ENCODE peak calls at places on chromosomes 2 and 18, in four cellular contexts. One of them, this sample, is unnamed.

GRCh38 chr2:62475172-62476011 is 30.6 kb downstream of the TMEM17 start:
- DNase-seq in spleen: peak
- DNase-seq in lower lobe of right lung: peak
- DNase-seq in endothelial cell of umbilical vein: peak
- DNase-seq in this sample: peak

GRCh38 chr2:169509230-169509917 is at the start of gene KLHL41:
- DNase-seq in spleen: no peak
- DNase-seq in lower lobe of right lung: no peak
- DNase-seq in endothelial cell of umbilical vein: peak
- DNase-seq in this sample: no peak

GRCh38 chr2:120683701-120684100 is 52.0 kb upstream of the GLI2 start:
- DNase-seq in spleen: peak
- DNase-seq in lower lobe of right lung: no peak
- DNase-seq in endothelial cell of umbilical vein: no peak
- DNase-seq in this sample: no peak

GRCh38 chr18:55356815-55357214 is 231.2 kb downstream of the TCF4 start:
- DNase-seq in lower lobe of right lung: no peak
- DNase-seq in endothelial cell of umbilical vein: no peak
- DNase-seq in spleen: no peak
- DNase-seq in this sample: no peak

GRCh38 chr18:32730620-32731021 is 42.2 kb downstream of the KLHL14 start:
- DNase-seq in spleen: no peak
- DNase-seq in endothelial cell of umbilical vein: peak
- DNase-seq in lower lobe of right lung: no peak
- DNase-seq in this sample: no peak

GRCh38 chr2:107324166-107324565 is 438.2 kb upstream of the ST6GAL2 start:
- DNase-seq in lower lobe of right lung: no peak
- DNase-seq in spleen: no peak
- DNase-seq in endothelial cell of umbilical vein: no peak
- DNase-seq in this sample: no peak

GRCh38 chr2:11307764-11308415 is 36.5 kb downstream of the ROCK2 start:
- DNase-seq in lower lobe of right lung: no peak
- DNase-seq in endothelial cell of umbilical vein: no peak
- DNase-seq in spleen: no peak
- DNase-seq in this sample: no peak

GRCh38 chr2:28989973-28990372 is 8.9 kb downstream of the TOGARAM2 start:
- DNase-seq in lower lobe of right lung: no peak
- DNase-seq in endothelial cell of umbilical vein: no peak
- DNase-seq in spleen: no peak
- DNase-seq in this sample: no peak

GRCh38 chr2:61967262-61967661 is 61.8 kb downstream of the COMMD1 start:
- DNase-seq in lower lobe of right lung: no peak
- DNase-seq in spleen: no peak
- DNase-seq in endothelial cell of umbilical vein: no peak
- DNase-seq in this sample: no peak

GRCh38 chr2:96550787-96551604 is 14.4 kb downstream of the ARID5A start:
- DNase-seq in spleen: no peak
- DNase-seq in endothelial cell of umbilical vein: no peak
- DNase-seq in lower lobe of right lung: no peak
- DNase-seq in this sample: no peak

GRCh38 chr2:127526940-127527804 is 883 bp upstream of the IWS1 start:
- DNase-seq in endothelial cell of umbilical vein: no peak
- DNase-seq in lower lobe of right lung: no peak
- DNase-seq in spleen: no peak
- DNase-seq in this sample: peak

GRCh38 chr2:167940361-167940744 is 307.0 kb downstream of the STK39 start:
- DNase-seq in spleen: no peak
- DNase-seq in endothelial cell of umbilical vein: no peak
- DNase-seq in lower lobe of right lung: no peak
- DNase-seq in this sample: no peak

GRCh38 chr2:219465659-219466561 is 31.3 kb downstream of the SPEG start:
- DNase-seq in endothelial cell of umbilical vein: no peak
- DNase-seq in lower lobe of right lung: no peak
- DNase-seq in spleen: no peak
- DNase-seq in this sample: no peak

GRCh38 chr2:26942543-26943295 is 27.7 kb upstream of the MAPRE3 start:
- DNase-seq in spleen: peak
- DNase-seq in lower lobe of right lung: peak
- DNase-seq in endothelial cell of umbilical vein: peak
- DNase-seq in this sample: peak

DNA sequence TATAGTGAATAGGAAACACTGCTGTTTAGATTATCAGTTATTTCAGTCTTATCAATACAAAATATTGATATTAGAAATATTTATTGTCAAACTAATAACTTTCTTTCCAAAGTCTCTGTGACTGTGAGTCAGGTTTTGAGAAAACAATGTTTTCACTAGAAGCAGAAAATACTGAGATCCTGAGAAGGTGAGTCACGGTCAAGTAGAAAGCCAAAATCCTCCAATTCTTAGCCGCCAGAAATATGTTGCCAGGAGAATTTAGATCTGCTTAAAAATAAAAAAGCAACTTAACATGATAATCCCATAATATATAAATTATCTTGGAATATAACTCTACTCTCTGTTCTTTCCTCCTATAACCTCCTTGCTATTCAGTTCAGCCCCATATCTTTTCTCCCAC is 181.9 kb upstream of the NRXN1 start:
- DNase-seq in spleen: no peak
- DNase-seq in endothelial cell of umbilical vein: no peak
- DNase-seq in lower lobe of right lung: no peak
- DNase-seq in this sample: no peak
- H3K27ac ChIP-seq in spleen: no peak
- H3K27ac ChIP-seq in endothelial cell of umbilical vein: no peak
- H3K27ac ChIP-seq in lower lobe of right lung: no peak
- H3K27ac ChIP-seq in this sample: no peak

DNA sequence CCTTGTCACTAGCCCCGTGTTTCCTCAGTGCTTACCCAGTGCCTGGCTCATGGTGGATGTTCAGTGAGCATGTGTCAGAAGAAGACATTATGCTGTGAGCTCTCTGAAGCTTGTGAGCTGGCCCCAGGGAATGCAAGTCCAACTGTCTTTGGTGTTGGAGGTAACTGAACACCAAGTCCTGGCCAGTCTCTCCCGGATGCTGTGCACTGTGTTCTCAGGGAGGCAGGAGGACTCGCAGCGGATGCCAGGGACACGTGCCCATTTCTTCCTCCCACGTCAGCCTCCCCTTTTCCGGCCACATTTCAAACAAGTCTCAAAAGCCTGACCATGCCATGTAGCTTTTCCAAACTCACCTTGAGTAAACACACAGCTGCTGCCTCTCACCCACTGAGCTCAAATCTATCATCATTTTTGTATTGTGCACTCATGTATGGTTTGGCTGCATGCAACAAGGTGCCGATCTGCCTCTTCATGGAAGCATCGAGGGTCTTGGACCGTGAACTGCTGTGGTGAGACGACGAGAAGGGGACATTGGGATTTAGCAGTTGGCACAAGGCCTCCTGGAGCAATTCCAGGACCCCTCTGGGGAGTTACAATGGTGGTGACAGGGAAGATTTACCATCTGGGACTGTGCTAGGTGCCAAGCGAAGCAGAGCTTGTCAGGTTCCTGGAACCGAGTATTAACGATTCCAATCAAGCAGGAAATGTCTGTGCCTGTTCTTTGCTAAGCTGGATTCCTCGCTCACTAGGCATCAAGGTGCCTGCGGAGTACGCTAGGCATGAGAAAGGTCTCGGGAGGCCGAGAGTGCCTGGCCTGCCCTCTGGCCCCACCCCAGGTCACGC is 44.4 kb upstream of the MGAT4A start:
- DNase-seq in endothelial cell of umbilical vein: peak
- DNase-seq in lower lobe of right lung: no peak
- DNase-seq in spleen: no peak
- DNase-seq in this sample: no peak
- H3K27ac ChIP-seq in endothelial cell of umbilical vein: no peak
- H3K27ac ChIP-seq in lower lobe of right lung: peak
- H3K27ac ChIP-seq in spleen: no peak
- H3K27ac ChIP-seq in this sample: no peak

GRCh38 chr18:814300-815084 is 2.5 kb upstream of the YES1 start:
- DNase-seq in endothelial cell of umbilical vein: no peak
- DNase-seq in lower lobe of right lung: no peak
- DNase-seq in spleen: no peak
- DNase-seq in this sample: no peak
- H3K27ac ChIP-seq in endothelial cell of umbilical vein: no peak
- H3K27ac ChIP-seq in lower lobe of right lung: no peak
- H3K27ac ChIP-seq in spleen: no peak
- H3K27ac ChIP-seq in this sample: no peak

GRCh38 chr2:19800796-19801195 is 101.0 kb downstream of the TTC32 start:
- DNase-seq in lower lobe of right lung: no peak
- DNase-seq in endothelial cell of umbilical vein: no peak
- DNase-seq in spleen: no peak
- DNase-seq in this sample: no peak
- H3K27ac ChIP-seq in lower lobe of right lung: no peak
- H3K27ac ChIP-seq in endothelial cell of umbilical vein: no peak
- H3K27ac ChIP-seq in spleen: no peak
- H3K27ac ChIP-seq in this sample: no peak

GRCh38 chr2:226185613-226186211 is 613.9 kb downstream of the IRS1 start:
- DNase-seq in spleen: no peak
- DNase-seq in lower lobe of right lung: no peak
- DNase-seq in endothelial cell of umbilical vein: no peak
- DNase-seq in this sample: peak
- H3K27ac ChIP-seq in spleen: no peak
- H3K27ac ChIP-seq in lower lobe of right lung: no peak
- H3K27ac ChIP-seq in endothelial cell of umbilical vein: no peak
- H3K27ac ChIP-seq in this sample: peak

GRCh38 chr2:130728007-130728454 is 839 bp upstream of the GPR148 start:
- DNase-seq in spleen: peak
- DNase-seq in lower lobe of right lung: no peak
- DNase-seq in endothelial cell of umbilical vein: no peak
- DNase-seq in this sample: no peak

GRCh38 chr2:130728549-130729310 is at the start of gene GPR148:
- DNase-seq in spleen: peak
- DNase-seq in endothelial cell of umbilical vein: no peak
- DNase-seq in lower lobe of right lung: no peak
- DNase-seq in this sample: no peak

GRCh38 chr2:130727286-130727924 is 1.5 kb upstream of the GPR148 start:
- DNase-seq in endothelial cell of umbilical vein: peak
- DNase-seq in lower lobe of right lung: peak
- DNase-seq in spleen: peak
- DNase-seq in this sample: peak

GRCh38 chr2:130724455-130724854 is 4.4 kb upstream of the GPR148 start:
- DNase-seq in spleen: no peak
- DNase-seq in endothelial cell of umbilical vein: no peak
- DNase-seq in lower lobe of right lung: no peak
- DNase-seq in this sample: no peak

GRCh38 chr2:130726614-130727180 is 2.2 kb upstream of the GPR148 start:
- DNase-seq in endothelial cell of umbilical vein: no peak
- DNase-seq in lower lobe of right lung: no peak
- DNase-seq in spleen: peak
- DNase-seq in this sample: no peak
- H3K27ac ChIP-seq in endothelial cell of umbilical vein: no peak
- H3K27ac ChIP-seq in lower lobe of right lung: peak
- H3K27ac ChIP-seq in spleen: peak
- H3K27ac ChIP-seq in this sample: no peak

GRCh38 chr2:196985524-196986183 is 59.1 kb upstream of the PGAP1 start:
- DNase-seq in endothelial cell of umbilical vein: no peak
- DNase-seq in spleen: no peak
- DNase-seq in lower lobe of right lung: no peak
- DNase-seq in this sample: no peak

GRCh38 chr2:196987298-196987653 is 60.8 kb upstream of the PGAP1 start:
- DNase-seq in lower lobe of right lung: no peak
- DNase-seq in endothelial cell of umbilical vein: no peak
- DNase-seq in spleen: no peak
- DNase-seq in this sample: no peak

GRCh38 chr2:196988599-196988998 is 62.1 kb upstream of the PGAP1 start:
- DNase-seq in endothelial cell of umbilical vein: no peak
- DNase-seq in lower lobe of right lung: no peak
- DNase-seq in spleen: no peak
- DNase-seq in this sample: no peak

GRCh38 chr2:196989496-196989895 is 63.0 kb upstream of the PGAP1 start:
- DNase-seq in endothelial cell of umbilical vein: no peak
- DNase-seq in spleen: no peak
- DNase-seq in lower lobe of right lung: no peak
- DNase-seq in this sample: no peak

DNA sequence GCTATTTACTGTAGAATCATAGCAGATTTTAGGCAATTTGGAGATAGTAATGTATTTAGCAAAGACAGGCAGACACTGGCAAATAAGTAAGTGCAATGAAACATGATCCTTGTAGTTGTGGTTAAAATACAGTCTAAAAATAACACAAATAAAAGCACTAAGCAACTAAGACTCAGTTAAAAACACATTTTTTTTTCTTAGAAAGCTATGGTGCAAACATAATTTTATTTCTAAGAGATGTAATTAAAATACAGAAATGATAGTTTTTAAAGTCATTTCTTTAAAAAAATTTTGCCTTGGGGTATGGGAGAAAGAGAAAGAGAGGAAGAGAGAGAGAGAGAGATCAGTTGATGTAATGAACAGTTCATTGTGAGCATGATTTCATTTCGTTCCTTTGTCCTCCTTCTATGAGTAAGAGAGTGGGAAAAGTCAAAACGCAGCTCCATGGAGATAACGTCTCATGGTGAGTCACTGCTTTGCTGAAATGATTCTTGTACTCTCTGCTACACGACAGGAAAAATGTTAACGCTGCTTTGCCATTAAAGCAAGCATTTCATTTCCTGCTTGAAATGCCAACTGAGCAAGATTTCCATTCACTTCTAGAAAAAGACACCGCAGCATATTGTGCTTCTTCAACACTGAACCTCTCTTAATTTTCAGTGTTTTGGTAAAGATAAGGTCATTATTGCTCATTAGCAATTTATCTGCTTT is 61.3 kb upstream of the PGAP1 start:
- DNase-seq in spleen: no peak
- DNase-seq in endothelial cell of umbilical vein: peak
- DNase-seq in lower lobe of right lung: no peak
- DNase-seq in this sample: no peak
- H3K27ac ChIP-seq in spleen: peak
- H3K27ac ChIP-seq in endothelial cell of umbilical vein: peak
- H3K27ac ChIP-seq in lower lobe of right lung: peak
- H3K27ac ChIP-seq in this sample: no peak

DNA sequence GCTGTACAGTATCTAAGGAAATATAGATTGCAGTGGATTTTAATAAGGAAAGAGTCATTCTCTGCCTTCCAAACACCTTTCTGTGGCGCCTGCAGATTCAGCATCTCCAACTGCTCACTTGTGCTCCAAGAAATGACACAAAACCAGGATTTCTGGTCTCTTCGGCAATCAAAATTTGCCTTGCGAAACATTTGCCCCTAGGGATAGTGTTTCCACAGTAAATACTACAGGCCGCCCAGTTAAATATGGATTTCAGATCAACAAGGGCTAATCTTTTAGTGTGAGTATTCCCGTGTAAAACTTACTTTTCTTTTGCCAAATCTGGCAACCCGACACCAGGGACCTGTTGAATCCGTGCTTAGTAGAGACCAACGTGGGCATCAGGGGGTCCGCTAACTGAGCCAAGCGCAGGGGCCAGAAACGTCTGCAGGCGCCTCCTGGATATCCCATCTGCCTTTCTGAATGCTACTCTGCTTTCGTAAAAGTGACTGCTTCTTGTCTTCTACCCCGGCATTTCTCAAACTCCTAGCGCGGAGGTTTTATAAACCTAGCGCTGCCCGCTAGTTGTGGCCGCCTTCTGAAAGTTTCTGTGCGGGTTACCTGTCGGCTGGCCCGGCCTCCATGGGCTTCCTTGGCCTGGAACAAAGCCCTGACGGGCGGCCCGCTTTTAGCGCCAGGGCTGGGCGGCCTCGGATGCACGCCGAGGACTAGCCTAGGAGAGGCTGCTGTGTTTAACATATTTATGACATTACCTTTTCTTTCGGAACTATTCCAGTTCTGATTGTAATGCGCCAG is 2.5 kb downstream of the CYP1B1 start:
- DNase-seq in lower lobe of right lung: no peak
- DNase-seq in spleen: no peak
- DNase-seq in endothelial cell of umbilical vein: no peak
- DNase-seq in this sample: no peak
- H3K27ac ChIP-seq in lower lobe of right lung: peak
- H3K27ac ChIP-seq in spleen: peak
- H3K27ac ChIP-seq in endothelial cell of umbilical vein: no peak
- H3K27ac ChIP-seq in this sample: no peak

GRCh38 chr18:50039736-50040135 is 155.2 kb downstream of the MYO5B start:
- DNase-seq in spleen: no peak
- DNase-seq in lower lobe of right lung: no peak
- DNase-seq in endothelial cell of umbilical vein: no peak
- DNase-seq in this sample: no peak
- H3K27ac ChIP-seq in spleen: no peak
- H3K27ac ChIP-seq in lower lobe of right lung: no peak
- H3K27ac ChIP-seq in endothelial cell of umbilical vein: no peak
- H3K27ac ChIP-seq in this sample: no peak